ENCODE peak calls at places on chromosome 4, in nine cellular contexts. A is testis, M is lower lobe of right lung, E is K562, O is suprapubic skin, K is fibroblast of pulmonary artery, U is heart left ventricle, X is cardiac muscle cell, D is fibroblast of mammary gland. F is an unnamed sample.

GRCh38 chr4:95510145-95510544 is 38.6 kb downstream of the UNC5C start:
- DNase-seq in O (no peak), A (peak; percentile 28), D (peak; percentile 21), E (peak; percentile 17), K (peak; percentile 68), X (peak; percentile 59), U (no peak), M (no peak), F (peak; percentile 38)

GRCh38 chr4:170011921-170012628 is 14.1 kb downstream of the MFAP3L start:
- DNase-seq in D (no peak), O (no peak), U (no peak), A (no peak), K (no peak), X (no peak), M (no peak), E (no peak), F (no peak)

GRCh38 chr4:47383829-47384427 is 79.6 kb downstream of the COMMD8 start:
- DNase-seq in M (no peak), E (peak; percentile 14), D (peak; percentile 41), K (peak; percentile 64), O (no peak), X (peak; percentile 46), U (no peak), A (no peak), F (peak; percentile 47)

GRCh38 chr4:7167706-7168105 is 24.6 kb upstream of the SORCS2 start:
- DNase-seq in A (peak; percentile 9), U (no peak), X (no peak), M (no peak), O (no peak), D (no peak), E (no peak), K (no peak), F (no peak)

GRCh38 chr4:109571494-109571893 is 11.4 kb downstream of the MCUB start:
- DNase-seq in A (no peak), D (peak; percentile 25), O (no peak), E (no peak), U (no peak), X (no peak), K (no peak), M (no peak), F (no peak)

GRCh38 chr4:53959373-53959772 is 105.0 kb downstream of the CHIC2 start:
- DNase-seq in D (no peak), M (no peak), K (no peak), U (no peak), O (no peak), E (no peak), A (no peak), X (no peak), F (no peak)

GRCh38 chr4:22692736-22693135 is at the start of gene GBA3:
- DNase-seq in D (no peak), K (no peak), E (no peak), X (no peak), A (no peak), O (no peak), M (no peak), U (no peak), F (no peak)

GRCh38 chr4:124322234-124322831 is 390.2 kb downstream of the ANKRD50 start:
- DNase-seq in U (no peak), E (peak; percentile 9), D (peak; percentile 64), K (peak; percentile 78), M (no peak), O (no peak), X (peak; percentile 47), A (no peak), F (peak; percentile 40)

GRCh38 chr4:338759-339097 is 1.1 kb downstream of the ZNF141 start:
- DNase-seq in E (no peak), K (no peak), X (peak; percentile 6), D (peak; percentile 3), O (no peak), A (no peak), M (no peak), U (no peak), F (no peak)

DNA sequence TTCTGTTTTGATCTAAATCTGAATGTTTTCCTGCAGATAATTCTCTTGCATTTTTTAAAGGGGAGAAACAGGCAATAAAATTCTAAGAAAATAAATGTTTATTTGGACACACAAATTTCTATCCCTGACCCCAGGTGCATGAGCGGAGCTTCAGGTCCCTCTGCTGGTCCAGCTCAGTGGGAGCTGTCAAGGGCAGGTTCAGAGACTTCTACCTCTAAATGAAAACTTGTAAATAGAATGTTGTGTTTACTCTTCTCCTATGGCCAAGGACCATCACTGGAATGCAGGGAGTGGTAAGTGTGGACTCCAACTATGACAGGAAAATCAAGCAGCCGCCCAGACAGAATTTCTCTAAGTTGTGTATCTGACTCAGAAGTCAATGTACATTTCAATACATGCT is 148.6 kb upstream of the TTC29 start:
- DNase-seq in K (no peak), D (no peak), O (no peak), U (no peak), A (peak; percentile 17), M (no peak), X (peak; percentile 10), E (no peak), F (no peak)
- TF ChIP-seq CTCF in K (peak; percentile 25), D (no peak), O (no peak), U (peak; percentile 19), A (no peak), M (no peak), X (no peak), E (no peak), F (peak; percentile 10)

GRCh38 chr4:56840559-56840958 is 19.1 kb upstream of the SPINK2 start:
- DNase-seq in K (no peak), X (no peak), E (no peak), U (no peak), M (no peak), A (no peak), O (no peak), D (no peak), F (no peak)

GRCh38 chr4:56844817-56845580 is 23.5 kb upstream of the SPINK2 start:
- DNase-seq in U (no peak), A (no peak), D (no peak), O (no peak), X (no peak), M (no peak), E (no peak), K (no peak), F (no peak)

GRCh38 chr4:56843421-56843899 is 22.0 kb upstream of the SPINK2 start:
- DNase-seq in K (peak; percentile 35), X (no peak), U (no peak), M (peak; percentile 51), A (peak; percentile 68), E (no peak), O (no peak), D (no peak), F (peak; percentile 43)
- H3K4me3 ChIP-seq in K (no peak overlapping the region), X (no peak overlapping the region), U (no peak overlapping the region), M (no peak overlapping the region), A (no peak overlapping the region), E (no peak overlapping the region), O (no peak overlapping the region), D (no peak overlapping the region), F (peak overlapping the region; percentile 12)

DNA sequence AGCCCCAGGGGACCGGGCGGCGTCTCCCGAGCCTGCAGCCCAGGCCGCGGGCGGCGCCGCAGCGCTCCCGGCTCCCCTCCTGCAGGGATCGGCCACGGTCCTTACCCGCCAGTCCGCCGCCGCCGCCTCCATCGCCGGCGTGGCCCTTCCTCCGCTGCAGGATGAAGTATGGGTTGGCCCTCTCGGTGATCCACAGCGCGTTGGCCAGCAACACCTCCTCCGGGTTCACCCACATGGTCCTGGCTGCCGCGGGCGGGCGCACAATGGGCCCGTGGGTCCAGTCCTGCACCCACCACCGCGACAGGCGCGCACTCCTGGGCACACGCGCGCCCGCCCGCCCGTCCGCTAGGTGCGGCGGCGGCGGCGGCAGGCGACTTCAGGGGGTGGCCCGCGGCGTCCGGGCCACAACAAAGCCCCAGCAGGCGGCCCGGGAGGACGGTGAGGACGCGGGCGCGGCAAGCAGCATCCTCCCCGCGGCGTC is 334 bp downstream of the TBC1D9 start:
- DNase-seq in D (peak; percentile 35), O (no peak), U (peak; percentile 56), K (peak; percentile 54), A (peak; percentile 46), M (peak; percentile 73), E (no peak), X (peak; percentile 73), F (no peak)
- TF ChIP-seq CTCF in D (no peak), O (no peak), U (no peak), K (no peak), A (no peak), M (no peak), E (no peak), X (no peak), F (no peak)

DNA sequence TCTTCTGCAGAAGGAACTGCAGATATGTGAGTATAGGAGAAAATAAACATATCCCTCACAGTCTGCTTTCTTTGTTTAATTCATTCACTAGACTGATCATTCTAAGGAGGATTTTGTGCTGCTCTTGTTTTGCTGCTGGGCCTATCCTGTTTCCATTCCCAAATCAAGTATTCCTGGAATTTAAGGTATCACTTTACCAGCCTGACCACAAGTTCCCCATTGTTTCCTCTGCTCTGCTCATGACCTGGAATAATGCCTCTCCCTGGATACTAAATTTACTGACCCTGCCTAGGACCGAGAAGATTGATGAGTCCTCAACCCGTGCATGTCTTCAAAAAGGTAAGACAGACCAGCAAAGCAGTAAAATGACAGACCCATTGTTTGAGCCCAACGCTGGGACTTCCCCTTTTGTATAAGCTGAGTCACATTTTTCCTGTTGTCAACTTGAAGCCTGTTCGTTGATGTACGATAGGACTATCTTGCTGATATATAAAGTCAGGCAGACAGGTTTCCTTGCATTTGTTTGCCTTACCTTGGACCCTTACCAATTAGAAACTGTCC is 85.5 kb upstream of the TET2 start:
- DNase-seq in D (peak; percentile 15), O (no peak), X (no peak), M (no peak), U (no peak), E (no peak), A (no peak), K (peak; percentile 79), F (peak; percentile 82)
- H3K4me3 ChIP-seq in D (no peak overlapping the region), O (no peak overlapping the region), X (no peak overlapping the region), M (no peak overlapping the region), U (no peak overlapping the region), E (no peak overlapping the region), A (no peak overlapping the region), K (no peak overlapping the region), F (no peak overlapping the region)